ENCODE peak calls at places on chromosomes 1 and 21, in four cellular contexts. D is WTC11, X is K562, J is HepG2. P is an unnamed sample.

GRCh38 chr1:215146252-215146975 is 63.9 kb downstream of the KCNK2 start:
- DNase-seq in J (peak; percentile 24), X (no peak), D (peak; percentile 11), P (no peak)

GRCh38 chr1:69985901-69986439 is 219.4 kb downstream of the LRRC40 start:
- DNase-seq in D (no peak), J (no peak), X (no peak), P (no peak)

GRCh38 chr1:242454262-242455051 is 70.0 kb downstream of the PLD5 start:
- DNase-seq in J (peak; percentile 20), D (no peak), X (peak; percentile 52), P (peak; percentile 60)

GRCh38 chr1:1344672-1345361 is 4.4 kb downstream of the DVL1 start:
- DNase-seq in D (peak; percentile 52), X (peak; percentile 56), J (no peak), P (peak; percentile 57)

GRCh38 chr1:179036844-179037465 is 11.3 kb downstream of the FAM20B start:
- DNase-seq in D (no peak), X (no peak), J (no peak), P (no peak)

GRCh38 chr1:211145944-211146343 is 12.0 kb upstream of the KCNH1 start:
- DNase-seq in X (no peak), D (no peak), J (no peak), P (no peak)

GRCh38 chr1:15349133-15349532 is 60.6 kb upstream of the EFHD2 start:
- DNase-seq in X (no peak), J (no peak), D (no peak), P (no peak)

GRCh38 chr1:194369060-194369459 is 1182.6 kb upstream of the B3GALT2 start:
- DNase-seq in X (no peak), J (no peak), D (no peak), P (no peak)

GRCh38 chr1:173475564-173476196 is 1.5 kb upstream of the PRDX6 start:
- DNase-seq in J (peak; percentile 33), D (no peak), X (no peak), P (peak; percentile 23)

GRCh38 chr1:170273556-170274501 is 128.1 kb downstream of the NTMT2 start:
- DNase-seq in X (no peak), J (no peak), D (no peak), P (no peak)

GRCh38 chr1:61825398-61825797 is 83.1 kb downstream of the PATJ start:
- DNase-seq in D (no peak), J (no peak), X (no peak), P (no peak)

GRCh38 chr1:202058001-202058908 is 47.9 kb downstream of the ELF3 start:
- DNase-seq in D (no peak), X (peak; percentile 5), J (peak; percentile 94), P (no peak)

GRCh38 chr1:111990878-111991760 is 1.7 kb upstream of the KCND3 start:
- DNase-seq in J (peak; percentile 11), X (peak; percentile 38), D (peak; percentile 67), P (peak; percentile 80)

GRCh38 chr1:223401873-223402789 is 8.9 kb downstream of the CCDC185 start:
- DNase-seq in D (no peak), J (no peak), X (peak; percentile 70), P (no peak)

GRCh38 chr1:84502892-84503291 is 3.3 kb upstream of the SPATA1 start:
- DNase-seq in D (no peak), X (no peak), J (no peak), P (no peak)

GRCh38 chr1:84496498-84496897 is 9.7 kb upstream of the SPATA1 start:
- DNase-seq in J (no peak), X (no peak), D (no peak), P (no peak)

GRCh38 chr1:84492726-84493125 is 13.5 kb upstream of the SPATA1 start:
- DNase-seq in J (peak; percentile 30), D (no peak), X (no peak), P (no peak)

GRCh38 chr1:84493747-84494146 is 12.4 kb upstream of the SPATA1 start:
- DNase-seq in X (no peak), J (no peak), D (no peak), P (no peak)

DNA sequence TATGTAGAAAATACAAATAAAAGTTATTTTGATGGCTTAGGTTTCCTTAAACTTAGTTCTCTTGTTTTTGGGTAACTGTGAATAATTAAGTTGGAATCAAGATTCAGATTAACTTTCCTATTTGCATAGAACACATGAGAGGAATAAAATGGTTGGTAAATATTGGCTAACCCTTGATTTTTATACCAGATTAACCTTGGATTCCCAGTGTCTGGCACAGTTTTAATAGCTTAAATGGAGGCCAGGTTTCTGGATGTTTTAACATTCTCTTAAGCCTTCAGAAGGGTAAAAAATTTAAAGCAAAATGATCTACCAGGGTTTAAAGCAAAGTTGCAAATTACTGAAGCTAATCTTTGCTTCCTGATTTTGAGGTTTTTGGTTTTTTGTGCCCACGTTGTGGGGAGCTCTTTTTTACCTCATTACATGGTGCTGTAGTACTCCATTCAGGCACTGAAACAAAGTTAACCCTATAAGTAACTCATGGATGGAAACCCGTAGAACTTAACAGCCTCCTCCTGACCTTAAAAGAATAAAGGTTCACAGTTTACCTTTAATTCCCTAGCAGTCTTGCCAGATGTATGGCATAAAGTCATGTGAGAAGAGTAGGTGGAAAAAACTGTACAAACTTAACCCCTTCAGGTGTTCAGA is 8.4 kb upstream of the SPATA1 start:
- DNase-seq in J (no peak), D (no peak), X (no peak), P (no peak)
- TF ChIP-seq ELF4 in J (no peak), D (no peak), X (no peak), P (no peak)

DNA sequence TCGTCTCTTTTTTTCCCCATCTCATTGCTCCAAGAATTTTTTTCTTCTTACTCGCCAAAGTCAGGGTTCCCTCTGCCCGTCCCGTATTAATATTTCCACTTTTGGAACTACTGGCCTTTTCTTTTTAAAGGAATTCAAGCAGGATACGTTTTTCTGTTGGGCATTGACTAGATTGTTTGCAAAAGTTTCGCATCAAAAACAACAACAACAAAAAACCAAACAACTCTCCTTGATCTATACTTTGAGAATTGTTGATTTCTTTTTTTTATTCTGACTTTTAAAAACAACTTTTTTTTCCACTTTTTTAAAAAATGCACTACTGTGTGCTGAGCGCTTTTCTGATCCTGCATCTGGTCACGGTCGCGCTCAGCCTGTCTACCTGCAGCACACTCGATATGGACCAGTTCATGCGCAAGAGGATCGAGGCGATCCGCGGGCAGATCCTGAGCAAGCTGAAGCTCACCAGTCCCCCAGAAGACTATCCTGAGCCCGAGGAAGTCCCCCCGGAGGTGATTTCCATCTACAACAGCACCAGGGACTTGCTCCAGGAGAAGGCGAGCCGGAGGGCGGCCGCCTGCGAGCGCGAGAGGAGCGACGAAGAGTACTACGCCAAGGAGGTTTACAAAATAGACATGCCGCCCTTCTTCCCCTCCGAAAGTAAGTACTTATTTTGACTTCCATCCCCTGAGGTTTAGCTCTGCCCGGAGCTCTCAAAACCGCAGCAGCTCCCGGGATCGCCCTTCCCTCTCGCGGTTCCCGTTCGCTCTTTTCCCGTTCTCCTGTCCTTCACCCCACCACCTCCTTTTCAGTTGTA is 1.5 kb downstream of the TGFB2 start:
- DNase-seq in J (no peak), D (peak; percentile 22), X (no peak), P (no peak)
- TF ChIP-seq ELF4 in J (no peak), D (no peak), X (no peak), P (no peak)

DNA sequence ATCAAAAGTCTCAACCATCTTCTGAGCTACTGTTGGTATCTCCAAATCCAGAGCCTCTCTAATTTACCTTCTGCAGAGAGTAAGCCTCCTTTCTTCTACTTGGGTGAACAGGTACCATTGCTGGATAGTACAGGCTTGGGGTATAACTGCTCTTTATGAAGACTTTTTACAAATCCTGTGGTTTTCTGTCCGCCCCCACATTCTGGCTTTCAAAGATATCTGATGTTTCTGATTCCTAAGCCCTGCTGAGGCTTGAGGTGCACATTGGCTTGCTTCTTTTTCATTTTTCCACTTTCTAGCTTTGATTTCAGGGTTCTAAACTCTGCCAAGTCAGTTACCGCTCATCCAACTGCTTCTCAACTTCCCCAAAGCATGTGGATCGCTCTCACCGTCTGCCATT is 37.1 kb downstream of the TENT5C start:
- DNase-seq in X (no peak), D (no peak), J (no peak), P (no peak)
- TF ChIP-seq ELF4 in X (no peak), D (no peak), J (no peak), P (no peak)

GRCh38 chr1:41811978-41812852 is 106.5 kb downstream of the HIVEP3 start:
- DNase-seq in J (peak; percentile 14), X (peak; percentile 67), D (peak; percentile 74), P (peak; percentile 69)
- TF ChIP-seq ELF4 in J (no peak), X (no peak), D (no peak), P (no peak)

DNA sequence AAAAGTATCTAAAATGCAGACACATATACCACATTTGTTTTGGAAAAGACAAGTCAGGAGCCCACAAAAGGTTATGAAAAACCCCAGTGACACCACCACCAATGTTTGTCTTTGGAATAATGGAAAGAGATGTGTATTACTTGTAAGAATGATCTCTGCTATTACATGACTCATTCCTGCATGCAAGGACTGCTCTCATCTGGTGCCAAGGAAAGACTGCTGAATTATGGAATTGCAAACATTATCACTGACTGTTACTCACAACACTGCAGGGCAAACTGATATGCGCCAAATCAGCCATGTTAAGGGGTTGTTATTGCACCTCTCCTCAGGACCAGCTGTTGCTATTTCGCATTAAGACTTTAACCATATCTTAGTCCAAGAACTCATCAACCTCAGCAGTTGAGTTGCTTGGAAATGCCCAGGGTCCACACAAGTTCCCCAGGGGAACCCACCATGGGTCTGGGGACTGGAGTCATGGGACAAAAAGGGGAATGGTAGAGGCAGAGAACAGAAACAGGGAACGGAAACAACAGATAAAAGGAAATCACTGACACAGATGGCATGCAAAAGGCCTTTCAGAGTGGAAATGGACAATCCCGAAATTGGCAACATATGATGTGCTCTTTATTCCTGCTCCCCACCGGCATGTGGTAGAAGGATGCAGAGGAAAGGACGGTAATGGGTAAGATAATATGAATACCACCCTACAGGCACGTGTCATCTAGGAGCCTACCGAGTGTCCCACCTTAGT is 34.4 kb downstream of the CAPZB start:
- DNase-seq in J (no peak), X (no peak), D (no peak), P (no peak)
- TF ChIP-seq ELF4 in J (no peak), X (no peak), D (no peak), P (no peak)

DNA sequence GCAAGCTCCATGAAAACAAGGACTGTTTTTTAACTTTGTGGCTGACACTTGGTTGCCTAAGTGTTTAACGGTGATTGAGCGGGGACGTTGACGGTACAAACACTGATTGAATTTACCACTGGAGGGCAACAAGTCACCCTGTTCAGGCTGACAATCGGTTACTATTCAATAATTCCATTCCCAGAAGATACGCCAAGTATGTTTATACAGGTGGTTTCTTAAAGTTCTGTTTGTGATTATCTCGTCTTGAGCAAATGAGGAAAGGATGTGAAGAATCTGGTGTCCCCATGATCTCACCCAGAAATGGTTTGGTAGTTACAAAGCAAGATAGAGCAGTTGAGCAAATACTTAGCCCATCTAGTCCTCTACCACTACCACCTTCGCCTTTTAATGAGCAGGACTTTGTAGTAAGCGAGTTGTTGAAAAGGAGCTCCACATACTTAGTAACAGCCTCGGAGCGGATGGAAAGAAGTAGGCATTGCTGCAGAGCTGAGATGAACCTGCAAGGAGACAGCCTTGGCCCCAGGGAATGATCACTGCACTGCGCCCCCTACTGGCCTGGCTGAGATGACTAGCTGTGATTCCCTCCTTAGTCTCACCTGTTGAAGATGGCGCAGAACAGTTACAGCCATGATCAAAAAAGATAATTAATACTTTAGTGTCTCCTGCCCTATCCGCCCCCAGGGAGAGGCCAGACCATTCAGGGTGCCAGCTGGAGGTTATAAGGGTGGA is 36.3 kb downstream of the IFNAR1 start:
- DNase-seq in X (peak; percentile 88), J (peak; percentile 50), D (peak; percentile 94), P (peak; percentile 92)
- TF ChIP-seq ELF4 in X (peak; percentile 14), J (no peak), D (no peak), P (no peak)

P was measured in HEK293T.